ENCODE peak calls at places on chromosomes 1 and 21, in eight cellular contexts. One of them, this sample, is unnamed.

GRCh38 chr1:223683586-223684487 is 18.3 kb upstream of the CAPN8 start:
- DNase-seq in esophagus muscularis mucosa: no peak
- DNase-seq in GM12891: no peak
- DNase-seq in H1: no peak
- DNase-seq in GM12878: no peak
- DNase-seq in sigmoid colon: no peak
- DNase-seq in transverse colon: peak
- DNase-seq in GM12892: no peak
- DNase-seq in this sample: peak

GRCh38 chr1:67646145-67647035 is 38.6 kb upstream of the GADD45A start:
- DNase-seq in sigmoid colon: no peak
- DNase-seq in esophagus muscularis mucosa: peak
- DNase-seq in H1: no peak
- DNase-seq in transverse colon: no peak
- DNase-seq in GM12891: no peak
- DNase-seq in GM12878: no peak
- DNase-seq in GM12892: no peak
- DNase-seq in this sample: no peak

GRCh38 chr1:50976890-50977574 is 7.0 kb downstream of the CDKN2C start:
- DNase-seq in GM12891: peak
- DNase-seq in GM12878: no peak
- DNase-seq in sigmoid colon: no peak
- DNase-seq in H1: no peak
- DNase-seq in transverse colon: no peak
- DNase-seq in GM12892: peak
- DNase-seq in esophagus muscularis mucosa: peak
- DNase-seq in this sample: no peak

GRCh38 chr1:1200876-1201810 is 5.2 kb downstream of the TNFRSF18 start:
- DNase-seq in transverse colon: peak
- DNase-seq in sigmoid colon: no peak
- DNase-seq in GM12892: no peak
- DNase-seq in GM12878: no peak
- DNase-seq in GM12891: no peak
- DNase-seq in H1: no peak
- DNase-seq in esophagus muscularis mucosa: no peak
- DNase-seq in this sample: no peak

GRCh38 chr1:214440219-214440965 is 111.0 kb downstream of the PTPN14 start:
- DNase-seq in GM12878: no peak
- DNase-seq in esophagus muscularis mucosa: no peak
- DNase-seq in H1: no peak
- DNase-seq in GM12891: no peak
- DNase-seq in GM12892: no peak
- DNase-seq in sigmoid colon: no peak
- DNase-seq in transverse colon: no peak
- DNase-seq in this sample: no peak

GRCh38 chr1:226410958-226411357 is 3.1 kb upstream of the PARP1 start:
- DNase-seq in H1: no peak
- DNase-seq in esophagus muscularis mucosa: no peak
- DNase-seq in GM12892: no peak
- DNase-seq in transverse colon: no peak
- DNase-seq in sigmoid colon: no peak
- DNase-seq in GM12891: no peak
- DNase-seq in GM12878: no peak
- DNase-seq in this sample: no peak

GRCh38 chr1:226738995-226739695 is at the start of gene ITPKB:
- DNase-seq in esophagus muscularis mucosa: peak
- DNase-seq in GM12892: no peak
- DNase-seq in GM12891: no peak
- DNase-seq in sigmoid colon: peak
- DNase-seq in H1: no peak
- DNase-seq in transverse colon: peak
- DNase-seq in GM12878: no peak
- DNase-seq in this sample: peak

GRCh38 chr1:184860535-184860934 is 105.9 kb upstream of the EDEM3 start:
- DNase-seq in GM12891: no peak
- DNase-seq in H1: no peak
- DNase-seq in GM12892: no peak
- DNase-seq in GM12878: no peak
- DNase-seq in sigmoid colon: no peak
- DNase-seq in esophagus muscularis mucosa: no peak
- DNase-seq in transverse colon: no peak
- DNase-seq in this sample: no peak

GRCh38 chr21:34027727-34028461 is 45.5 kb upstream of the MRPS6 start:
- DNase-seq in H1: no peak
- DNase-seq in transverse colon: no peak
- DNase-seq in sigmoid colon: no peak
- DNase-seq in GM12892: no peak
- DNase-seq in GM12878: no peak
- DNase-seq in GM12891: no peak
- DNase-seq in esophagus muscularis mucosa: no peak
- DNase-seq in this sample: no peak

GRCh38 chr1:42419449-42419848 is 36.4 kb downstream of the ZMYND12 start:
- DNase-seq in esophagus muscularis mucosa: no peak
- DNase-seq in sigmoid colon: peak
- DNase-seq in GM12892: no peak
- DNase-seq in GM12878: no peak
- DNase-seq in GM12891: no peak
- DNase-seq in transverse colon: peak
- DNase-seq in H1: no peak
- DNase-seq in this sample: no peak

GRCh38 chr1:53370369-53370961 is 42.6 kb upstream of the LRP8 start:
- DNase-seq in transverse colon: no peak
- DNase-seq in sigmoid colon: no peak
- DNase-seq in GM12878: no peak
- DNase-seq in GM12891: no peak
- DNase-seq in GM12892: no peak
- DNase-seq in H1: no peak
- DNase-seq in esophagus muscularis mucosa: peak
- DNase-seq in this sample: no peak

GRCh38 chr1:48753293-48753692 is 23.4 kb downstream of the BEND5 start:
- DNase-seq in GM12892: no peak
- DNase-seq in esophagus muscularis mucosa: no peak
- DNase-seq in transverse colon: no peak
- DNase-seq in H1: no peak
- DNase-seq in GM12891: no peak
- DNase-seq in sigmoid colon: no peak
- DNase-seq in GM12878: no peak
- DNase-seq in this sample: no peak

GRCh38 chr1:1835546-1835945 is 55.3 kb downstream of the GNB1 start:
- DNase-seq in GM12878: no peak
- DNase-seq in esophagus muscularis mucosa: no peak
- DNase-seq in GM12891: no peak
- DNase-seq in sigmoid colon: no peak
- DNase-seq in GM12892: no peak
- DNase-seq in transverse colon: no peak
- DNase-seq in H1: no peak
- DNase-seq in this sample: no peak

GRCh38 chr1:108858541-108858940 is 1.6 kb upstream of the AKNAD1 start:
- DNase-seq in GM12878: no peak
- DNase-seq in H1: no peak
- DNase-seq in transverse colon: no peak
- DNase-seq in sigmoid colon: no peak
- DNase-seq in GM12891: no peak
- DNase-seq in GM12892: no peak
- DNase-seq in esophagus muscularis mucosa: peak
- DNase-seq in this sample: no peak

GRCh38 chr1:154402409-154402921 is 2.7 kb upstream of the IL6R start:
- DNase-seq in H1: no peak
- DNase-seq in GM12892: no peak
- DNase-seq in sigmoid colon: peak
- DNase-seq in transverse colon: no peak
- DNase-seq in esophagus muscularis mucosa: no peak
- DNase-seq in GM12878: no peak
- DNase-seq in GM12891: no peak
- DNase-seq in this sample: no peak

GRCh38 chr1:18261891-18262290 is 154.3 kb downstream of the IGSF21 start:
- DNase-seq in GM12891: no peak
- DNase-seq in sigmoid colon: no peak
- DNase-seq in esophagus muscularis mucosa: no peak
- DNase-seq in GM12878: no peak
- DNase-seq in transverse colon: no peak
- DNase-seq in H1: no peak
- DNase-seq in GM12892: no peak
- DNase-seq in this sample: no peak

GRCh38 chr1:57947471-57947870 is 523.6 kb upstream of the DAB1 start:
- DNase-seq in H1: no peak
- DNase-seq in GM12891: no peak
- DNase-seq in sigmoid colon: no peak
- DNase-seq in esophagus muscularis mucosa: no peak
- DNase-seq in GM12892: no peak
- DNase-seq in GM12878: no peak
- DNase-seq in transverse colon: no peak
- DNase-seq in this sample: no peak

GRCh38 chr21:46603228-46603627 is 1.7 kb downstream of the S100B start:
- DNase-seq in GM12892: no peak
- DNase-seq in GM12891: no peak
- DNase-seq in sigmoid colon: no peak
- DNase-seq in esophagus muscularis mucosa: no peak
- DNase-seq in H1: no peak
- DNase-seq in transverse colon: no peak
- DNase-seq in GM12878: no peak
- DNase-seq in this sample: no peak

GRCh38 chr1:204376919-204377799 is 17.4 kb upstream of the PLEKHA6 start:
- DNase-seq in GM12878: no peak
- DNase-seq in GM12892: no peak
- DNase-seq in GM12891: no peak
- DNase-seq in sigmoid colon: no peak
- DNase-seq in H1: no peak
- DNase-seq in transverse colon: peak
- DNase-seq in esophagus muscularis mucosa: no peak
- DNase-seq in this sample: no peak

GRCh38 chr1:155938220-155938627 is 3.2 kb upstream of the RXFP4 start:
- DNase-seq in GM12891: no peak
- DNase-seq in GM12892: no peak
- DNase-seq in H1: no peak
- DNase-seq in GM12878: peak
- DNase-seq in transverse colon: no peak
- DNase-seq in esophagus muscularis mucosa: no peak
- DNase-seq in sigmoid colon: no peak
- DNase-seq in this sample: no peak

GRCh38 chr21:16117851-16118592 is 388.2 kb downstream of the USP25 start:
- DNase-seq in transverse colon: no peak
- DNase-seq in GM12891: no peak
- DNase-seq in sigmoid colon: no peak
- DNase-seq in GM12878: no peak
- DNase-seq in esophagus muscularis mucosa: no peak
- DNase-seq in H1: no peak
- DNase-seq in GM12892: no peak
- DNase-seq in this sample: no peak

GRCh38 chr1:227120827-227121226 is 180.7 kb downstream of the COQ8A start:
- DNase-seq in GM12891: no peak
- DNase-seq in transverse colon: no peak
- DNase-seq in GM12878: no peak
- DNase-seq in GM12892: no peak
- DNase-seq in esophagus muscularis mucosa: no peak
- DNase-seq in sigmoid colon: no peak
- DNase-seq in H1: no peak
- DNase-seq in this sample: no peak

GRCh38 chr1:236534164-236534651 is 10.4 kb downstream of the LGALS8 start:
- DNase-seq in transverse colon: no peak
- DNase-seq in H1: no peak
- DNase-seq in GM12878: no peak
- DNase-seq in esophagus muscularis mucosa: no peak
- DNase-seq in GM12891: no peak
- DNase-seq in sigmoid colon: no peak
- DNase-seq in GM12892: no peak
- DNase-seq in this sample: no peak

DNA sequence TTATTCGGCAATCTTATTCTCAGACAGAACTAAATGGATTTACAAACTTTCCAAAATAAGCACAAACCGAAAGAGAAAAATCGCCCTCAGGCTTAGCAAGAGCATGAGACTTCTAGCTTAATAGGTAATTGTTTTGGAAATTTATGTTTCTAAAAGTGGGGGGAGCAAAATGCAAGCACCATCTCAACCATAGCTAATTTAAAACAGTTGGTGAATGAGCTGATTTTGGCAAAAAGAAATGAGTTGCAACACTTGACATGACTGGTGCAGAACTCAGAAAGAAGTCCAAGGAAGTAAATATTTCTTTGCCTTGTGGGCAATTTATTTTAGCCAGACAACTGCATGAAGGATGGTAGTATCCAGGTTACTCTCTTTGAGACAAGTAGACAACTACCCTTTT is 71.5 kb upstream of the PTGFR start:
- DNase-seq in H1: no peak
- DNase-seq in sigmoid colon: no peak
- DNase-seq in GM12892: no peak
- DNase-seq in GM12878: no peak
- DNase-seq in esophagus muscularis mucosa: no peak
- DNase-seq in transverse colon: no peak
- DNase-seq in GM12891: no peak
- DNase-seq in this sample: no peak
- TF ChIP-seq POLR2AphosphoS5 in H1: no peak
- TF ChIP-seq POLR2AphosphoS5 in sigmoid colon: no peak
- TF ChIP-seq POLR2AphosphoS5 in GM12892: no peak
- TF ChIP-seq POLR2AphosphoS5 in GM12878: no peak
- TF ChIP-seq POLR2AphosphoS5 in esophagus muscularis mucosa: no peak
- TF ChIP-seq POLR2AphosphoS5 in transverse colon: no peak
- TF ChIP-seq POLR2AphosphoS5 in GM12891: no peak
- TF ChIP-seq POLR2AphosphoS5 in this sample: peak

GRCh38 chr1:15949453-15950245 is 26.3 kb downstream of the ZBTB17 start:
- DNase-seq in sigmoid colon: peak
- DNase-seq in transverse colon: peak
- DNase-seq in H1: no peak
- DNase-seq in esophagus muscularis mucosa: peak
- DNase-seq in GM12891: peak
- DNase-seq in GM12878: peak
- DNase-seq in GM12892: peak
- DNase-seq in this sample: peak
- TF ChIP-seq POLR2AphosphoS5 in sigmoid colon: peak
- TF ChIP-seq POLR2AphosphoS5 in transverse colon: peak
- TF ChIP-seq POLR2AphosphoS5 in H1: no peak
- TF ChIP-seq POLR2AphosphoS5 in esophagus muscularis mucosa: peak
- TF ChIP-seq POLR2AphosphoS5 in GM12891: no peak
- TF ChIP-seq POLR2AphosphoS5 in GM12878: peak
- TF ChIP-seq POLR2AphosphoS5 in GM12892: no peak
- TF ChIP-seq POLR2AphosphoS5 in this sample: peak

DNA sequence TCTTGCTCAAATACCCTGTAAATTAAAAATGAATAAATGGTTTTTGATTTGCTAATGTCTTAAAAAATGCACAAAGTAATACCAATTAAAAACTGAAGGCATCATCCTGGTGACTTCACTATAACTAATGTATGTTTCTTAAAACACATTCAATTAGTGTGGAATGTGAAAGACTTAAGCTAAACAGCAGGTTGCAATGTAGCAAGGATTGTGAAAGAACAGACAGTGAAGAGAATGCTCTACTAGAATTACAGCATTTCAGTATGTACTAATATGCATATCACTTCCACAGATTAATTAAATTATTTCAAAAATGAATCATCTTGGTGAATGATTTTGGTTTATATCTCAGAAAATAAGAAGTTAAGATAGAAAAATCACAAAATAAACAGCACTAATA is 56.4 kb downstream of the LHX4 start:
- DNase-seq in GM12892: no peak
- DNase-seq in GM12891: no peak
- DNase-seq in sigmoid colon: no peak
- DNase-seq in transverse colon: no peak
- DNase-seq in GM12878: no peak
- DNase-seq in esophagus muscularis mucosa: no peak
- DNase-seq in H1: no peak
- DNase-seq in this sample: no peak
- TF ChIP-seq POLR2AphosphoS5 in GM12892: no peak
- TF ChIP-seq POLR2AphosphoS5 in GM12891: no peak
- TF ChIP-seq POLR2AphosphoS5 in sigmoid colon: no peak
- TF ChIP-seq POLR2AphosphoS5 in transverse colon: no peak
- TF ChIP-seq POLR2AphosphoS5 in GM12878: no peak
- TF ChIP-seq POLR2AphosphoS5 in esophagus muscularis mucosa: no peak
- TF ChIP-seq POLR2AphosphoS5 in H1: no peak
- TF ChIP-seq POLR2AphosphoS5 in this sample: no peak

GRCh38 chr1:33753087-33753856 is 110.6 kb upstream of the HMGB4 start:
- DNase-seq in sigmoid colon: no peak
- DNase-seq in GM12892: no peak
- DNase-seq in GM12891: no peak
- DNase-seq in GM12878: no peak
- DNase-seq in H1: no peak
- DNase-seq in transverse colon: no peak
- DNase-seq in esophagus muscularis mucosa: no peak
- DNase-seq in this sample: no peak
- TF ChIP-seq POLR2AphosphoS5 in sigmoid colon: no peak
- TF ChIP-seq POLR2AphosphoS5 in GM12892: no peak
- TF ChIP-seq POLR2AphosphoS5 in GM12891: no peak
- TF ChIP-seq POLR2AphosphoS5 in GM12878: no peak
- TF ChIP-seq POLR2AphosphoS5 in H1: no peak
- TF ChIP-seq POLR2AphosphoS5 in transverse colon: no peak
- TF ChIP-seq POLR2AphosphoS5 in esophagus muscularis mucosa: no peak
- TF ChIP-seq POLR2AphosphoS5 in this sample: no peak